ENCODE peak calls at places on chromosomes 3 and 15, in seven cellular contexts. A is right lobe of liver, L is PC-9, M is keratinocyte, Q is tibial nerve, B is osteoblast, N is vagina. X is an unnamed sample.

GRCh38 chr3:31433679-31433992 is 99.1 kb upstream of the STT3B start:
- DNase-seq in A (no peak), L (no peak), M (no peak), Q (no peak), B (no peak), N (no peak), X (no peak)

GRCh38 chr3:102158080-102158756 is 276.6 kb upstream of the ZPLD1 start:
- DNase-seq in A (no peak), L (no peak), M (no peak), Q (no peak), B (no peak), N (no peak), X (no peak)

GRCh38 chr3:191239439-191240035 is 40.5 kb downstream of the OSTN start:
- DNase-seq in A (no peak), L (no peak), M (no peak), Q (no peak), B (no peak), N (no peak), X (no peak)

GRCh38 chr3:136595862-136596697 is 156.1 kb downstream of the STAG1 start:
- DNase-seq in A (no peak), L (no peak), M (no peak), Q (no peak), B (no peak), N (no peak), X (no peak)

GRCh38 chr15:90300988-90301715 is 35.7 kb downstream of the NGRN start:
- DNase-seq in A (peak; percentile 65), L (peak; percentile 21), M (no peak), Q (no peak), B (peak; percentile 61), N (no peak), X (no peak)

GRCh38 chr15:90342655-90343054 is 9.4 kb upstream of the ZNF774 start:
- DNase-seq in A (no peak), L (no peak), M (no peak), Q (no peak), B (no peak), N (no peak), X (no peak)

GRCh38 chr3:73150369-73150768 is 88.9 kb downstream of the EBLN2 start:
- DNase-seq in A (no peak), L (no peak), M (no peak), Q (no peak), B (no peak), N (no peak), X (no peak)

GRCh38 chr3:174440350-174440716 is 418.8 kb upstream of the NAALADL2 start:
- DNase-seq in A (no peak), L (no peak), M (no peak), Q (no peak), B (peak; percentile 61), N (no peak), X (no peak)

DNA sequence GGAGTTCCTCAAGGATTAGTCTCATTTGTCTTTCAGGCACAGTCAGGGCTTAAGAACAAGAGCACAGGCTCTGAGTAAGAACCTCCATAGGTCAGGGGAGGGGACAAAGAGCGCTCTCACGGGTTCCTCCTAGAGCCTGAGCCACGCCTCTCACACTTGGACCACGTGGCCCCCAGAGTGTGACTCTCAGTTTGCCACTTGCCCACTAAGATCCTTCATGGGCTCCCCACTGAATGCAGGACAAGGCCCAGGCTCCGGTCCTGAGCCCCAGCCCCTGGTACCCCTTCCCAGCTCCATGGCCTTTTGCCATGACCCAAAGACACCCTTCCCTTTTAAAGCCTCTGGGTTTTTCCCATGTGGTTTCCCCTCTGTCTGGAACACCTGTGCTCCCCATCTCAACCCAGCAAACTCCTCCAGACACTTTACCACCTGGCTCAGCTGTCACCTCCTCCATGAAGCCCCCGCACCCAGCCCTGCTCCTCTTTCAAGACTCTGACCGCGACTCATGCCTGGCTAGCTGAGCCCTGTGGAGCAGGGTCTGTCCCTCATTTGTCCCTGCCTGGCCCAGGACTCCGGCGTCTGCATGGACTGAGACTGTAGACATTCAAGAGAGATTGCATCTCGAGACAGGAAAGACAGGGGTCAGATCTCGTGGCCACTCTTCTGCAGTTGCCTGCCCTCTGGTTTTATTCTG is 32.7 kb downstream of the IQSEC1 start:
- DNase-seq in A (no peak), L (no peak), M (no peak), Q (no peak), B (no peak), N (no peak), X (no peak)
- H3K4me3 ChIP-seq in A (no peak overlapping the region), L (no peak overlapping the region), M (no peak overlapping the region), Q (no peak overlapping the region), B (no peak overlapping the region), N (no peak overlapping the region), X (no peak overlapping the region)

GRCh38 chr15:77010842-77011241 is 15.9 kb downstream of the PSTPIP1 start:
- DNase-seq in A (no peak), L (no peak), M (no peak), Q (no peak), B (peak; percentile 37), N (no peak), X (no peak)
- H3K36me3 ChIP-seq in A (no peaks in the 10 kb centered on the region), L (no peaks in the 10 kb centered on the region), M (no peaks in the 10 kb centered on the region), Q (no peaks in the 10 kb centered on the region), B (no peaks in the 10 kb centered on the region), N (no peaks in the 10 kb centered on the region), X (no peaks in the 10 kb centered on the region)

DNA sequence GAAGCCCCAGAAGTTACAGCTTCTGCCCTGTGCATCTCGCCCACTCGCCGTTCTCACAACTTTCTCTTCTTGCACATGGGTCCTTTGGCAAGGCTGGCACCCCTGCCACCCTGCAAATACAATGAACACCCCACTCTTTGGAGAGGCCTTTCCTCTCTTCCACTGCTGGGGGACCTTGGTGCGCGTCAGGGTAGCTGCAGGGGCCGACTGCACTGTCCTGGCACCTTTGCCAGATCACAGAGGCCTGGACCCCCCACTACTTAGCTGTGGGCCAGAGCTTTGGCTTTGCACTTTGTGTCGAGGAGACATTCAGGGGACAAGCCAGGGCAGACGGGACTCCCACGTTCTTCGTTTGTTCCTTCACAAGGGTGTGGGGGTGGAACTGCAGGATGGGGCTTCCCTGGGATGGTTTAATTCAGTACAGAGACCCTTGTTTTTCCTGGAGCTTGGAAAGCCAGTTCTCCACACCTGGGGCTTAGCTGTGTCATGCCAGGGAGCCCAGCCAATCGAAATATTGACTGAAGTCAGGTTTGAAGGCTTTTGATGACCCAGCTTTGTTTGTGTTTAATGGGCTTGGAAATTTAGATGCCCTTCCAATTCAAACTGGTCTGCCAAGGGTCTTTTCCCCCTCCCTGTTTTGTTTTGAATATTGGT is 256.0 kb upstream of the TLE3 start:
- DNase-seq in A (peak; percentile 65), L (no peak), M (no peak), Q (no peak), B (no peak), N (no peak), X (no peak)
- H3K27me3 ChIP-seq in A (no peaks in the 10 kb centered on the region), L (no peaks in the 10 kb centered on the region), M (peaks cover 49% of the 10 kb centered on the region), Q (no peaks in the 10 kb centered on the region), B (peaks cover 58% of the 10 kb centered on the region), N (no peaks in the 10 kb centered on the region), X (peaks cover 22% of the 10 kb centered on the region)

DNA sequence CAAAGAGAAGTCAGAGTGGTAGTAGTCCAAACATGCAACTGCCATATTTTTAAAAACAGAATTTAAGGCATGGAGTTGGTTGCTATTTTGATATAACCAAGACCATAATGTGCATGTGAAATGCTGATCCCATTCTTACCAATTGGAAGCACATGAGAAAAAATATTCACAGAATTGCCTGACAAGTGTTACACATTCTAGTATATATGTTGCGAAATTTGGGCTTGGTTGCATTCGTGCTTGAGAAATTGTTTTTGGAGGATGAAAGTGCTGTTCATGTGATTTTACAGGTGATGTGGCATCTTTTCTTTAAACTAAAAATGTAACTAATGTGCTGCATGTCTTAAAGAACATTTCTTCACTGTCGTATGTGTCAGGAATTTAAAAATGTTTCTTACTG is 199.7 kb downstream of the CHL1 start:
- DNase-seq in A (no peak), L (no peak), M (no peak), Q (no peak), B (no peak), N (no peak), X (no peak)
- H3K4me3 ChIP-seq in A (no peak overlapping the region), L (no peak overlapping the region), M (no peak overlapping the region), Q (no peak overlapping the region), B (no peak overlapping the region), N (no peak overlapping the region), X (no peak overlapping the region)

GRCh38 chr3:100730524-100730923 is 21.2 kb downstream of the TFG start:
- DNase-seq in A (no peak), L (no peak), M (no peak), Q (no peak), B (no peak), N (no peak), X (no peak)
- H3K36me3 ChIP-seq in A (no peaks in the 10 kb centered on the region), L (peaks cover 92% of the 10 kb centered on the region), M (peaks cover 18% of the 10 kb centered on the region), Q (no peaks in the 10 kb centered on the region), B (peaks cover 64% of the 10 kb centered on the region), N (no peaks in the 10 kb centered on the region), X (peaks cover 8% of the 10 kb centered on the region)

GRCh38 chr3:64454768-64455167 is 229.5 kb upstream of the PRICKLE2 start:
- DNase-seq in A (no peak), L (no peak), M (no peak), Q (no peak), B (no peak), N (no peak), X (no peak)

GRCh38 chr3:64456674-64457073 is 231.1 kb downstream of the ADAMTS9 start:
- DNase-seq in A (no peak), L (no peak), M (no peak), Q (no peak), B (peak; percentile 55), N (no peak), X (no peak)

GRCh38 chr3:64459711-64460110 is 228.1 kb downstream of the ADAMTS9 start:
- DNase-seq in A (no peak), L (no peak), M (no peak), Q (no peak), B (no peak), N (no peak), X (peak; percentile 9)

GRCh38 chr3:64455351-64455750 is 230.1 kb upstream of the PRICKLE2 start:
- DNase-seq in A (no peak), L (no peak), M (no peak), Q (no peak), B (no peak), N (no peak), X (no peak)

GRCh38 chr3:64457811-64458210 is 230.0 kb downstream of the ADAMTS9 start:
- DNase-seq in A (no peak), L (no peak), M (no peak), Q (no peak), B (peak; percentile 62), N (no peak), X (no peak)
- H3K27me3 ChIP-seq in A (no peaks in the 10 kb centered on the region), L (no peaks in the 10 kb centered on the region), M (no peaks in the 10 kb centered on the region), Q (no peaks in the 10 kb centered on the region), B (peaks cover 7% of the 10 kb centered on the region), N (no peaks in the 10 kb centered on the region), X (peaks cover 5% of the 10 kb centered on the region)

X was measured in BJ.